ENCODE peak calls at places on chromosomes 5 and 9, in ten cellular contexts. N is CD4-positive, CD25-positive, alpha-beta regulatory T cell; A is A549; W is CD8-positive, alpha-beta T cell; E is transverse colon; I is ovary; X is HAP-1; L is neuronal stem cell; J is breast epithelium; T is PC-9. Z is an unnamed sample. For H3K9me3, the result is how much of the 10 kb centered on the place peaks cover.

GRCh38 chr9:16515207-16515606 is 355.3 kb downstream of the BNC2 start:
- DNase-seq in N (no peak), A (no peak), W (no peak), E (no peak), I (no peak), X (peak), L (peak), J (no peak), T (no peak), Z (no peak)

GRCh38 chr9:69155341-69156030 is 18.6 kb upstream of the TJP2 start:
- DNase-seq in N (no peak), A (no peak), W (no peak), E (no peak), I (no peak), X (peak), L (no peak), J (no peak), T (no peak), Z (no peak)

GRCh38 chr9:75979362-75979761 is 88.9 kb downstream of the PCSK5 start:
- DNase-seq in N (peak), A (peak), W (no peak), E (no peak), I (no peak), X (peak), L (no peak), J (no peak), T (no peak), Z (no peak)

GRCh38 chr9:15755660-15756059 is 202.8 kb downstream of the CCDC171 start:
- DNase-seq in N (no peak), A (no peak), W (no peak), E (no peak), I (no peak), X (no peak), L (no peak), J (no peak), T (no peak), Z (no peak)

GRCh38 chr9:122393284-122393983 is 22.6 kb downstream of the PTGS1 start:
- DNase-seq in N (no peak), A (no peak), W (no peak), E (no peak), I (no peak), X (no peak), L (no peak), J (no peak), T (no peak), Z (no peak)

GRCh38 chr5:113447651-113448050 is 12.9 kb upstream of the TSSK1B start:
- DNase-seq in N (no peak), A (peak), W (no peak), E (no peak), I (no peak), X (peak), L (peak), J (no peak), T (no peak), Z (no peak)

GRCh38 chr5:96320797-96321196 is 112.3 kb downstream of the PCSK1 start:
- DNase-seq in N (no peak), A (no peak), W (no peak), E (no peak), I (no peak), X (no peak), L (no peak), J (no peak), T (peak), Z (no peak)

GRCh38 chr5:172796306-172796705 is 25.3 kb upstream of the DUSP1 start:
- DNase-seq in N (no peak), A (no peak), W (no peak), E (no peak), I (no peak), X (no peak), L (no peak), J (no peak), T (no peak), Z (no peak)

GRCh38 chr5:174553556-174553955 is 170.8 kb upstream of the MSX2 start:
- DNase-seq in N (no peak), A (no peak), W (no peak), E (no peak), I (no peak), X (no peak), L (no peak), J (no peak), T (no peak), Z (no peak)

GRCh38 chr9:133883356-133883755 is 108.8 kb downstream of the VAV2 start:
- DNase-seq in N (no peak), A (no peak), W (no peak), E (no peak), I (no peak), X (no peak), L (no peak), J (no peak), T (no peak), Z (no peak)

GRCh38 chr9:94867842-94868312 is 141.4 kb downstream of the AOPEP start:
- DNase-seq in N (no peak), A (peak), W (no peak), E (no peak), I (no peak), X (no peak), L (no peak), J (no peak), T (peak), Z (no peak)

GRCh38 chr5:144404672-144405071 is 234.0 kb downstream of the KCTD16 start:
- DNase-seq in N (no peak), A (no peak), W (no peak), E (no peak), I (no peak), X (no peak), L (no peak), J (no peak), T (no peak), Z (no peak)

GRCh38 chr9:1008256-1008655 is 31.8 kb downstream of the DMRT3 start:
- DNase-seq in N (no peak), A (no peak), W (no peak), E (no peak), I (no peak), X (no peak), L (no peak), J (no peak), T (no peak), Z (no peak)

GRCh38 chr9:36665921-36666429 is 93.3 kb downstream of the MELK start:
- DNase-seq in N (peak), A (no peak), W (no peak), E (no peak), I (no peak), X (no peak), L (no peak), J (no peak), T (no peak), Z (no peak)

GRCh38 chr5:91166040-91166807 is 216.9 kb downstream of the ARRDC3 start:
- DNase-seq in N (no peak), A (no peak), W (no peak), E (no peak), I (no peak), X (no peak), L (no peak), J (no peak), T (peak), Z (no peak)

GRCh38 chr5:75337366-75338021 is 474 bp downstream of the HMGCR start:
- DNase-seq in N (peak), A (no peak), W (peak), E (peak), I (no peak), X (no peak), L (no peak), J (peak), T (no peak), Z (peak)

GRCh38 chr5:177312649-177313181 is 1.0 kb upstream of the MXD3 start:
- DNase-seq in N (peak), A (no peak), W (peak), E (peak), I (no peak), X (peak), L (no peak), J (no peak), T (peak), Z (no peak)

GRCh38 chr5:28748446-28748845 is 1710.1 kb upstream of the CDH9 start:
- DNase-seq in N (no peak), A (no peak), W (no peak), E (no peak), I (no peak), X (no peak), L (no peak), J (no peak), T (no peak), Z (no peak)

GRCh38 chr5:74624931-74625505 is 15.5 kb downstream of the ENC1 start:
- DNase-seq in N (no peak), A (no peak), W (no peak), E (no peak), I (no peak), X (no peak), L (no peak), J (no peak), T (peak), Z (no peak)

GRCh38 chr5:74641778-74642542 is 1.4 kb upstream of the ENC1 start:
- DNase-seq in N (peak), A (no peak), W (no peak), E (peak), I (peak), X (no peak), L (peak), J (no peak), T (peak), Z (no peak)

GRCh38 chr5:180085837-180086236 is 14.3 kb upstream of the RNF130 start:
- DNase-seq in N (no peak), A (no peak), W (peak), E (no peak), I (no peak), X (peak), L (no peak), J (no peak), T (no peak), Z (no peak)

GRCh38 chr5:94691947-94692346 is 73.5 kb downstream of the SLF1 start:
- DNase-seq in N (no peak), A (no peak), W (peak), E (no peak), I (no peak), X (no peak), L (no peak), J (no peak), T (peak), Z (no peak)

GRCh38 chr5:127848098-127848497 is 144.9 kb downstream of the CCDC192 start:
- DNase-seq in N (no peak), A (no peak), W (no peak), E (peak), I (no peak), X (no peak), L (no peak), J (no peak), T (no peak), Z (no peak)

GRCh38 chr9:122005597-122005996 is 87.5 kb downstream of the TTLL11 start:
- DNase-seq in N (no peak), A (peak), W (no peak), E (no peak), I (no peak), X (peak), L (no peak), J (no peak), T (no peak), Z (no peak)

GRCh38 chr5:153883829-153884228 is 154.9 kb downstream of the FAM114A2 start:
- DNase-seq in N (no peak), A (no peak), W (no peak), E (no peak), I (no peak), X (no peak), L (no peak), J (no peak), T (no peak), Z (no peak)

GRCh38 chr9:96551403-96551802 is 68.2 kb downstream of the CDC14B start:
- DNase-seq in N (no peak), A (no peak), W (no peak), E (no peak), I (no peak), X (no peak), L (no peak), J (no peak), T (no peak), Z (no peak)

GRCh38 chr5:134003064-134003956 is 1.5 kb downstream of the VDAC1 start:
- DNase-seq in N (no peak), A (no peak), W (peak), E (no peak), I (no peak), X (peak), L (no peak), J (no peak), T (no peak), Z (no peak)

GRCh38 chr9:15150939-15151338 is 156.1 kb downstream of the TTC39B start:
- DNase-seq in N (no peak), A (no peak), W (no peak), E (no peak), I (no peak), X (no peak), L (no peak), J (no peak), T (no peak), Z (no peak)

GRCh38 chr9:125508261-125508660 is 198.7 kb downstream of the MAPKAP1 start:
- DNase-seq in N (no peak), A (no peak), W (no peak), E (no peak), I (no peak), X (no peak), L (no peak), J (no peak), T (no peak), Z (no peak)

GRCh38 chr5:75510417-75510835 is 1.0 kb downstream of the CERT1 start:
- DNase-seq in N (peak), A (no peak), W (no peak), E (peak), I (no peak), X (no peak), L (no peak), J (peak), T (peak), Z (no peak)

GRCh38 chr5:17150498-17150897 is 66.9 kb upstream of the BASP1 start:
- DNase-seq in N (no peak), A (no peak), W (no peak), E (no peak), I (no peak), X (no peak), L (no peak), J (no peak), T (no peak), Z (no peak)

GRCh38 chr5:76175051-76175666 is 92.0 kb downstream of the SV2C start:
- DNase-seq in N (peak), A (peak), W (peak), E (peak), I (no peak), X (peak), L (peak), J (no peak), T (no peak), Z (peak)

GRCh38 chr9:20271107-20271506 is 351.2 kb downstream of the MLLT3 start:
- DNase-seq in N (peak), A (no peak), W (no peak), E (no peak), I (no peak), X (no peak), L (no peak), J (no peak), T (no peak), Z (no peak)

GRCh38 chr9:20276762-20277161 is 345.5 kb downstream of the MLLT3 start:
- DNase-seq in N (no peak), A (no peak), W (no peak), E (no peak), I (no peak), X (no peak), L (no peak), J (no peak), T (no peak), Z (no peak)

GRCh38 chr9:20269620-20270019 is 352.7 kb downstream of the MLLT3 start:
- DNase-seq in N (no peak), A (no peak), W (no peak), E (no peak), I (no peak), X (no peak), L (no peak), J (no peak), T (no peak), Z (no peak)

GRCh38 chr9:20270176-20270575 is 352.1 kb downstream of the MLLT3 start:
- DNase-seq in N (no peak), A (no peak), W (no peak), E (no peak), I (no peak), X (no peak), L (no peak), J (no peak), T (no peak), Z (no peak)

GRCh38 chr9:20271723-20272122 is 350.6 kb downstream of the MLLT3 start:
- DNase-seq in N (no peak), A (no peak), W (no peak), E (no peak), I (no peak), X (no peak), L (no peak), J (no peak), T (no peak), Z (no peak)
- H3K9me3 ChIP-seq in N (under half), A (under half), W (under half), E (under half), I (under half), X (under half), L (under half), J (under half), T (under half), Z (under half)

DNA sequence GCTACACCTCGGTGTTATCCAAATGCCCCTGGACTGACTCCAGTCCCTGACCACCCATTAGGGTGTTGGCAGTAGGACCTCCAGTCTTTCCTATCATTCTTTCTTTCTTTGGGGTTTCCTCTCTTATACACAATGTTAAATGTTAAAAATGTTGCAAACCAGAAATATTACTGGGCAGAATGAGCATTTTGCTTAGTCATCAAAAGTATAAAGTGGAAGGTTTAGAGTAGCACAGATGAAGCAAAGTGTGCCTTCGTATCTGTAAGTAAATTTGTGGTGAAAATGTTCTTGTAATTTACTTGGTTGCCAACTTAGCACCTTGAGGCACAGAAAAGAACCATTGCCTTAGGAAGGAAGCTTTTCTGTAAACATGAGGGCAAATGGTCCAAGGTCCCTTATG is 21.7 kb upstream of the UNC13B start:
- DNase-seq in N (no peak), A (no peak), W (no peak), E (no peak), I (no peak), X (no peak), L (no peak), J (no peak), T (no peak), Z (no peak)
- H3K9me3 ChIP-seq in N (under half), A (half or more), W (under half), E (under half), I (under half), X (under half), L (under half), J (under half), T (under half), Z (under half)

GRCh38 chr5:40089269-40089668 is 590.4 kb upstream of the PTGER4 start:
- DNase-seq in N (peak), A (no peak), W (no peak), E (no peak), I (no peak), X (no peak), L (peak), J (no peak), T (peak), Z (no peak)

DNA sequence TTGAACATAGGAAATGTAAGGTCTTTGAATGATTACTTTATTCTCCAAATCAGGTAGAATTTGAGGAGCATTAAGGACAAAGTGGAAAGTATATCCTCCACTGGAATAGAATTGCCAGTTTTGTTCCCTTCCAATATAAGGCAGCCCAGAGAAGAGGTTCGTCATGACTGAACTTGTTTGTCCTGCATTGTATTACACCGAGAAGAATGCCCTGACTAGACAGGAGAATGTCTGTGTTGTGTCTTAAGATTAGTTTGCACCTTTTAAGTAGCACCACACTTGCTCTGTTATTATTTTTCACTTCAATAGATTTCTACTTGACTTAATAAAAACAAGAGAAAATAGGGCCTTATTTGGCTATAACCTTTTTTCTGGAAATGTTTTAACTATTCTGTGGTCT is 586.2 kb upstream of the PTGER4 start:
- DNase-seq in N (no peak), A (no peak), W (no peak), E (no peak), I (no peak), X (no peak), L (no peak), J (no peak), T (no peak), Z (no peak)
- H3K9me3 ChIP-seq in N (under half), A (under half), W (under half), E (under half), I (under half), X (under half), L (under half), J (under half), T (under half), Z (under half)

GRCh38 chr9:138071731-138072130 is 194.1 kb downstream of the CACNA1B start:
- DNase-seq in N (no peak), A (no peak), W (no peak), E (no peak), I (no peak), X (no peak), L (no peak), J (peak), T (no peak), Z (no peak)

GRCh38 chr9:138073808-138074207 is 196.2 kb downstream of the CACNA1B start:
- DNase-seq in N (no peak), A (no peak), W (no peak), E (no peak), I (no peak), X (no peak), L (no peak), J (peak), T (no peak), Z (no peak)

GRCh38 chr9:138073408-138073807 is 195.8 kb downstream of the CACNA1B start:
- DNase-seq in N (no peak), A (no peak), W (no peak), E (no peak), I (no peak), X (no peak), L (no peak), J (no peak), T (no peak), Z (no peak)

GRCh38 chr9:138072161-138072842 is 194.7 kb downstream of the CACNA1B start:
- DNase-seq in N (no peak), A (no peak), W (no peak), E (no peak), I (no peak), X (no peak), L (no peak), J (peak), T (no peak), Z (no peak)

GRCh38 chr9:138072897-138073296 is 195.3 kb downstream of the CACNA1B start:
- DNase-seq in N (no peak), A (no peak), W (no peak), E (no peak), I (no peak), X (no peak), L (no peak), J (peak), T (no peak), Z (no peak)
- H3K9me3 ChIP-seq in N (under half), A (under half), W (under half), E (under half), I (under half), X (under half), L (under half), J (under half), T (under half), Z (under half)

DNA sequence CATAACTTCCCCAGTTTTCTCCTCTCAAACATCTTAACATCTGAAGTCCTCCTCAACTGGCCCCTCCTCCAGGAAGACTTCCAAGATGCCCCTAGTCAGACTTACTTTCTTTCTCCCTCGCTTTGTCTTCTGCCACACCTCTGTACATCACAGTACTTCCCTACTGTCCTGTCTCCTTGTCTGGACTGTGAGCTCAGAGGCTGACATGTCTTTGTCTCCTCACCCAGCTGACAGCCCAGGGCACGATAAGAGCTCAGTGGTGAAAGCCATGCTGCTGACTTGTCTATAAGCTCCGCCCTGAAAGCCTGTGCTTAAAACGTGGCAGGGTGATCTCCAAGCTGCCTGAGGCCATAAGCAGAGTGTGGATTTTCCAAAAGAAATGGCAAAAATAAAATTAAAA is 33.0 kb upstream of the SLC25A51 start:
- DNase-seq in N (no peak), A (no peak), W (no peak), E (no peak), I (no peak), X (peak), L (no peak), J (no peak), T (no peak), Z (no peak)
- H3K9me3 ChIP-seq in N (under half), A (under half), W (under half), E (under half), I (under half), X (under half), L (under half), J (under half), T (under half), Z (under half)